ENCODE peak calls at places on chromosomes 5 and 9, in nine cellular contexts. A is stomach, S is H1, N is transverse colon, V is Panc1, Z is suprapubic skin, Y is breast epithelium, B is sigmoid colon, M is spleen. O is an unnamed sample.

GRCh38 chr9:105413486-105414068 is 34.3 kb upstream of the FSD1L start:
- DNase-seq in A (no peak), S (no peak), N (peak; percentile 23), V (no peak), Z (no peak), Y (no peak), B (no peak), M (no peak), O (no peak)

GRCh38 chr9:100455470-100455869 is 17.5 kb upstream of the TMEFF1 start:
- DNase-seq in A (no peak), S (no peak), N (no peak), V (no peak), Z (no peak), Y (no peak), B (no peak), M (no peak), O (no peak)

GRCh38 chr9:126058631-126059030 is 268.0 kb upstream of the MVB12B start:
- DNase-seq in A (no peak), S (no peak), N (no peak), V (no peak), Z (no peak), Y (no peak), B (no peak), M (no peak), O (no peak)

GRCh38 chr9:94553029-94553938 is 1.6 kb upstream of the PCAT7 start:
- DNase-seq in A (peak; percentile 76), S (no peak), N (peak; percentile 77), V (no peak), Z (no peak), Y (no peak), B (no peak), M (no peak), O (no peak)

GRCh38 chr5:10045376-10045775 is 204.3 kb downstream of the ATPSCKMT start:
- DNase-seq in A (no peak), S (no peak), N (no peak), V (no peak), Z (no peak), Y (no peak), B (no peak), M (no peak), O (peak; percentile 70)

GRCh38 chr5:14779975-14780374 is 91.6 kb downstream of the ANKH start:
- DNase-seq in A (no peak), S (no peak), N (no peak), V (no peak), Z (no peak), Y (no peak), B (no peak), M (no peak), O (no peak)

GRCh38 chr5:126234563-126235195 is 188.5 kb upstream of the GRAMD2B start:
- DNase-seq in A (no peak), S (peak; percentile 54), N (peak; percentile 19), V (peak; percentile 18), Z (no peak), Y (no peak), B (no peak), M (no peak), O (no peak)

GRCh38 chr5:1182633-1183423 is 18.6 kb upstream of the SLC6A19 start:
- DNase-seq in A (peak; percentile 57), S (no peak), N (peak; percentile 58), V (no peak), Z (no peak), Y (no peak), B (no peak), M (peak; percentile 51), O (no peak)

GRCh38 chr5:161155451-161155850 is 303.4 kb upstream of the ATP10B start:
- DNase-seq in A (no peak), S (no peak), N (no peak), V (no peak), Z (no peak), Y (no peak), B (no peak), M (no peak), O (no peak)

GRCh38 chr5:161152415-161152814 is 300.4 kb upstream of the ATP10B start:
- DNase-seq in A (no peak), S (no peak), N (no peak), V (no peak), Z (no peak), Y (no peak), B (no peak), M (no peak), O (no peak)

GRCh38 chr5:161149078-161149477 is 297.1 kb upstream of the ATP10B start:
- DNase-seq in A (no peak), S (no peak), N (no peak), V (no peak), Z (no peak), Y (no peak), B (no peak), M (no peak), O (no peak)

DNA sequence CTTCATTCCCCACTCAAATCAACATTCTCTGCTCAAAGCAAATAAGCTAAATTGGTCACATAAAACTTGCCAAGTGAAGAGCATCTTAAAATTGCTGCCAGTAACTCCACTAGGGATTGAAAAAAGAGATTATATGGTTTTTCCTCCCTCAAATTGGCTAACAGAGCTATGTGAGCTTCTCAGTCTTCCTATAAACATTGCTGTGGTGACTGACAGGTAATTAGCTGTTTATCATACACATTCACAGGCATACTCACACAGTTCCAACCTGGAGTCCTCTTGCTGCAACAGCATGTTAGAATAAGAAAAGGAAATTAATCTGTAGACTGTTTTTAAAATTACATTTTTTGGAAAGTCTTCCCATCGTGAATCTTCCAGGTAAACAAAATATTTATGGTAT is 298.6 kb upstream of the ATP10B start:
- DNase-seq in A (no peak), S (no peak), N (no peak), V (no peak), Z (no peak), Y (no peak), B (no peak), M (no peak), O (no peak)
- TF ChIP-seq POLR2AphosphoS5 in A (no peak), S (no peak), N (no peak), V (no peak), Z (no peak), Y (no peak), B (no peak), M (no peak), O (no peak)

GRCh38 chr5:80251636-80252035 is 4.2 kb downstream of the SERINC5 start:
- DNase-seq in A (no peak), S (no peak), N (no peak), V (no peak), Z (no peak), Y (no peak), B (no peak), M (no peak), O (no peak)

GRCh38 chr5:80254767-80255424 is 952 bp downstream of the SERINC5 start:
- DNase-seq in A (peak; percentile 49), S (no peak), N (no peak), V (no peak), Z (no peak), Y (no peak), B (no peak), M (no peak), O (no peak)

GRCh38 chr5:80255425-80255751 is 460 bp downstream of the SERINC5 start:
- DNase-seq in A (peak; percentile 73), S (no peak), N (peak; percentile 81), V (no peak), Z (peak; percentile 84), Y (peak; percentile 26), B (peak; percentile 88), M (no peak), O (no peak)

GRCh38 chr5:80259511-80260200 is 3.8 kb upstream of the SERINC5 start:
- DNase-seq in A (no peak), S (no peak), N (no peak), V (no peak), Z (no peak), Y (no peak), B (no peak), M (no peak), O (no peak)

DNA sequence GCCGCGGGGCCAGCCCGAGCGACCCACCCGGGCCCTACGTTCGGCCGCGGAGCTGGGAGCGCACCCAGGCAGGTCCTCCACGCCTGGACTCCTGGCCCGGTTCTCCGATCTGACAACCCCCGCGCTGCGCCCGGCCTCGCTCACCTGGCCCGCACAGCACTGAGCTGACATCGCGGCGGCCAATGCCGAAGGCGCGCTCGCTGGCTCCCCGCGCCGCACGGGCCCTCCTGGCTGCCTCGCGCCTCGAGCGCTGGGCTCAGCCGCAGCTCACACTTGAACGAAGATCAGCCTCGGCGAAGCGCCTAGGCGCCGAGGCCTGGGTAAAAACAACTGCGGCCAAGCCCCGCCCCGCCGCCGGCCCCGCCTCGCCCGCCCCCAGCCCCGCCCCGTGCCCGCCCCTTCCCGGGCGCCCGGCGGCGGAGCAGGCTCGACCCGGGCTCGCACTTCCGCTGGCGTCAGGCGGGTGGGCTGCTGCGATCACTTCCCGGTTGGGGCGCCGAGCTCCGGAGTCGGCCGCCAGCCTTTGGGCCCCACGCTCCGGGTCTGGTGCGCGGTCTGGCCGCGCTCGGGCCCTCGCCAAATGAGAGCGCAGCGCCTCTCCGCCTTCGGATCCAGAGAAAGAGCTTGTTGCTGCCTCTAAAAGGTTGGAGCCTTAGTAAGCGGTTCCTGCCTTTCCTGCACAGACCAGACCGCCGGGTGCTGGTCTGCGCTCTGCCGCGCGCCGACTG is at the start of gene SERINC5:
- DNase-seq in A (peak; percentile 85), S (peak; percentile 85), N (peak; percentile 89), V (no peak), Z (peak; percentile 88), Y (peak; percentile 67), B (peak; percentile 93), M (peak; percentile 97), O (peak; percentile 95)
- H3K4me1 ChIP-seq in A (peaks cover 28% of the 10 kb centered on the region), S (peaks cover 26% of the 10 kb centered on the region), N (peaks cover 39% of the 10 kb centered on the region), V (peaks cover 26% of the 10 kb centered on the region), Z (peaks cover 53% of the 10 kb centered on the region), Y (peaks cover 12% of the 10 kb centered on the region), B (peaks cover 47% of the 10 kb centered on the region), M (peaks cover 50% of the 10 kb centered on the region), O (peaks cover 50% of the 10 kb centered on the region)

GRCh38 chr9:116459576-116459975 is 227.5 kb upstream of the TRIM32 start:
- DNase-seq in A (no peak), S (no peak), N (no peak), V (no peak), Z (no peak), Y (no peak), B (no peak), M (no peak), O (no peak)

GRCh38 chr9:116464987-116465571 is 222.0 kb upstream of the TRIM32 start:
- DNase-seq in A (peak; percentile 46), S (no peak), N (no peak), V (no peak), Z (no peak), Y (no peak), B (no peak), M (no peak), O (peak; percentile 50)

GRCh38 chr9:116460026-116460425 is 227.1 kb upstream of the TRIM32 start:
- DNase-seq in A (no peak), S (no peak), N (no peak), V (no peak), Z (no peak), Y (no peak), B (no peak), M (no peak), O (no peak)

GRCh38 chr9:116465591-116466288 is 221.4 kb upstream of the TRIM32 start:
- DNase-seq in A (no peak), S (peak; percentile 16), N (no peak), V (no peak), Z (no peak), Y (no peak), B (no peak), M (no peak), O (peak; percentile 75)

DNA sequence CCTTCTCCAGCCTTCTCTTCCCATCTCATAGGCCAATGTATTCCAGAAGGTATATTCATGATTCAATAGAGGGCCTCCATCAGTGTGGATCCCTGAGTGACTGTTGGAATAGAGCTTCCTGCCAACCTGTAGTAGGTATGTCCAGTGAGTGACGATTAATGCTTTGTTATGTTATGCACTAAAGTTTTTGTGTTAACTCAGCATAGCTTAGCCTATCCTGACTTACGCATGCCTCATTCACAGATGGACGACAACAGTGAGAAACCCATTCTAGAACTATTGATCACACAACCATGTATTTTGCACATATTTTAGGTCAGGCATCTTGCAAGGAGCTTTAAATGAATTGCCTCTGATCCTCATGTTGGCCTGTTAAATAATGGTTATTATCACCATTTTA is 225.5 kb upstream of the TRIM32 start:
- DNase-seq in A (no peak), S (peak; percentile 7), N (no peak), V (no peak), Z (no peak), Y (no peak), B (no peak), M (no peak), O (no peak)
- TF ChIP-seq CTCF in A (no peak), S (no peak), N (no peak), V (no peak), Z (no peak), Y (no peak), B (no peak), M (no peak), O (no peak)

GRCh38 chr9:79210541-79211243 is 361.1 kb upstream of the TLE4 start:
- DNase-seq in A (no peak), S (no peak), N (no peak), V (no peak), Z (no peak), Y (no peak), B (no peak), M (no peak), O (no peak)

GRCh38 chr9:79213417-79214125 is 358.2 kb upstream of the TLE4 start:
- DNase-seq in A (no peak), S (no peak), N (no peak), V (no peak), Z (no peak), Y (no peak), B (no peak), M (no peak), O (no peak)

DNA sequence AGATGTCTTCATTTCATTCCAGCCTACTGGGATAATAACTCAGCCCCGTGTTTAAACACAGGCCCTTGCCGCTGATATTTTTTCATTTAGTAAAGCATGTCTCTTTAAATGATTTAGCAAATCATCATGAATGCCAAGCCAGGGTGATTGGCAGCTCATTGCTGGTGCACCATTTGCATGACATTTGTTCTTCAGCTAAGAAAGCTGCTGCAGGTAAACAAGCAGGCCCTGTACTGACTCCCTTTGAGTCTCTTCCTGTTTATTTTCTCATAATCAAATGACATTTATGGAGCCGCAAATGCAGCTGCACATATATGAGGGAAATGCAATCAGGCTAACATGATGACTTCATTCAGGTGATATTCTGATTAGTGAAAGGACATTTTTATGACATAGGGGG is 362.8 kb upstream of the TLE4 start:
- DNase-seq in A (no peak), S (no peak), N (no peak), V (no peak), Z (no peak), Y (no peak), B (no peak), M (no peak), O (no peak)
- TF ChIP-seq POLR2AphosphoS5 in A (no peak), S (no peak), N (no peak), V (no peak), Z (no peak), Y (no peak), B (no peak), M (no peak), O (no peak)

O was measured in esophagus muscularis mucosa.